ENCODE peak calls at places on chromosomes 3 and 15, in five cellular contexts. One of them, this sample, is unnamed.

GRCh38 chr3:150292891-150293290 is 115.2 kb upstream of the TSC22D2 start:
- DNase-seq in astrocyte: peak; percentile 92
- DNase-seq in AG04450: peak; percentile 78
- DNase-seq in cardiac fibroblast: peak; percentile 63
- DNase-seq in GM12864: no peak
- DNase-seq in this sample: peak; percentile 49

GRCh38 chr15:27222479-27222878 is 251.5 kb downstream of the GABRG3 start:
- DNase-seq in astrocyte: peak; percentile 89
- DNase-seq in cardiac fibroblast: peak; percentile 5
- DNase-seq in AG04450: no peak
- DNase-seq in GM12864: no peak
- DNase-seq in this sample: no peak

GRCh38 chr3:44069276-44069675 is 172.4 kb upstream of the TOPAZ1 start:
- DNase-seq in cardiac fibroblast: no peak
- DNase-seq in GM12864: no peak
- DNase-seq in AG04450: no peak
- DNase-seq in astrocyte: no peak
- DNase-seq in this sample: no peak

GRCh38 chr3:82163907-82164520 is 402.6 kb upstream of the GBE1 start:
- DNase-seq in GM12864: peak; percentile 5
- DNase-seq in cardiac fibroblast: peak; percentile 33
- DNase-seq in AG04450: no peak
- DNase-seq in astrocyte: no peak
- DNase-seq in this sample: peak; percentile 38

GRCh38 chr3:189325454-189325853 is 153.7 kb downstream of the TPRG1 start:
- DNase-seq in cardiac fibroblast: no peak
- DNase-seq in GM12864: no peak
- DNase-seq in AG04450: no peak
- DNase-seq in astrocyte: no peak
- DNase-seq in this sample: no peak

GRCh38 chr3:28376424-28376823 is 27.8 kb upstream of the AZI2 start:
- DNase-seq in GM12864: no peak
- DNase-seq in astrocyte: peak; percentile 39
- DNase-seq in AG04450: peak; percentile 21
- DNase-seq in cardiac fibroblast: peak; percentile 94
- DNase-seq in this sample: peak; percentile 96

GRCh38 chr3:155647988-155648591 is 96.8 kb downstream of the PLCH1 start:
- DNase-seq in AG04450: no peak
- DNase-seq in cardiac fibroblast: no peak
- DNase-seq in GM12864: no peak
- DNase-seq in astrocyte: no peak
- DNase-seq in this sample: no peak

GRCh38 chr3:107432646-107433045 is 55.4 kb downstream of the CCDC54 start:
- DNase-seq in AG04450: no peak
- DNase-seq in cardiac fibroblast: no peak
- DNase-seq in astrocyte: no peak
- DNase-seq in GM12864: no peak
- DNase-seq in this sample: no peak

GRCh38 chr3:71063768-71064287 is 519.7 kb downstream of the FOXP1 start:
- DNase-seq in AG04450: no peak
- DNase-seq in GM12864: no peak
- DNase-seq in cardiac fibroblast: no peak
- DNase-seq in astrocyte: no peak
- DNase-seq in this sample: peak; percentile 57

GRCh38 chr3:196689941-196690660 is 21.9 kb downstream of the CEP19 start:
- DNase-seq in cardiac fibroblast: no peak
- DNase-seq in GM12864: no peak
- DNase-seq in astrocyte: no peak
- DNase-seq in AG04450: no peak
- DNase-seq in this sample: no peak

GRCh38 chr3:196686436-196686835 is 25.6 kb downstream of the CEP19 start:
- DNase-seq in AG04450: no peak
- DNase-seq in astrocyte: no peak
- DNase-seq in GM12864: no peak
- DNase-seq in cardiac fibroblast: peak; percentile 35
- DNase-seq in this sample: peak; percentile 28

GRCh38 chr3:196688349-196688748 is 23.7 kb downstream of the CEP19 start:
- DNase-seq in GM12864: no peak
- DNase-seq in cardiac fibroblast: peak; percentile 99
- DNase-seq in AG04450: peak; percentile 3
- DNase-seq in astrocyte: peak; percentile 10
- DNase-seq in this sample: peak; percentile 99

DNA sequence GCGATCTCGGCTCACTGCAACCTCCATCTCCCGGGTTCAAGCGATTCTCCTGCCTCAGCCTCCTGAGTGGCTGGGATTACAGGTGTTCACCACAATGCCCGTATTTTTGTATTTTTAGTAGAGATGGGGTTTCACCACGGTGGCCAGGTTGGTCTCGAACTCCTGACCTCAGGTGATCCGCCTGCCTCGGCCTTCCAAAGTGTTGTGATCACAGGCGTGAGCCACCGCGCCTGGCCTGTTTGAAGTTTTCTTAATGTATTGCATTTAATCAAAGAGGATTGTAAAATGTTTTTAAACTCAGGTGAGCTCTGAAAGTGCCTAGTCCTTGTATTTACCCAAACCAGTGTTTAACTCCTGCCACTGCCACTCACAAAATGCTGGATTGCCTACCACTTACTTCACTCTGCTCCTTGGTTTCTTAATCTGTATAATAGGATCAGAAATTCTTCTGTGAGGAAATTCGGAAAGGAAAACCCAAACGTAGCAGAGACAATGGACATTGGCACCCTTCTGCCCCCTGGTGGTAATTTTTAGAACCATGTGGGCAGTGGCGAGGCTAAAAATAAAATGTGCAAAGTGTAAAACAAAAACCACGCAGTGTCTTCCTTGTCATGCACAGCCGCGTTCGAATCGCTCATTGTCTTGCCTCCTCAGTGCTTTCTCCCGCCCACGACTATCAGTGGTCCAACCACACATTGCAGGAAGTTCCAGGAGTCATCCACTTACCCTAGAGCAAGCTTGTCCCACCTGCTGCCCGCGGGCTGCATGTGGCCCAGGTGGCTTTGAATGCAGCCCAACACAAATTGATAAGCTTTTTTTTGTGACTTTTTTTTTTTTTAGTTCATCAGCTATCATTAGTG is 27.3 kb downstream of the CEP19 start:
- DNase-seq in cardiac fibroblast: peak; percentile 67
- DNase-seq in astrocyte: peak; percentile 14
- DNase-seq in GM12864: peak; percentile 91
- DNase-seq in AG04450: peak; percentile 7
- DNase-seq in this sample: peak; percentile 75
- H3K4me3 ChIP-seq in cardiac fibroblast: no peak overlapping the region
- H3K4me3 ChIP-seq in astrocyte: no peak overlapping the region
- H3K4me3 ChIP-seq in GM12864: peak overlapping the region; percentile 30
- H3K4me3 ChIP-seq in AG04450: no peak overlapping the region
- H3K4me3 ChIP-seq in this sample: no peak overlapping the region

GRCh38 chr3:124741027-124741426 is 10.8 kb downstream of the UMPS start:
- DNase-seq in cardiac fibroblast: peak; percentile 22
- DNase-seq in GM12864: no peak
- DNase-seq in AG04450: no peak
- DNase-seq in astrocyte: peak; percentile 50
- DNase-seq in this sample: peak; percentile 32
- TF ChIP-seq CTCF in cardiac fibroblast: no peak
- TF ChIP-seq CTCF in GM12864: no peak
- TF ChIP-seq CTCF in AG04450: no peak
- TF ChIP-seq CTCF in astrocyte: no peak
- TF ChIP-seq CTCF in this sample: no peak

DNA sequence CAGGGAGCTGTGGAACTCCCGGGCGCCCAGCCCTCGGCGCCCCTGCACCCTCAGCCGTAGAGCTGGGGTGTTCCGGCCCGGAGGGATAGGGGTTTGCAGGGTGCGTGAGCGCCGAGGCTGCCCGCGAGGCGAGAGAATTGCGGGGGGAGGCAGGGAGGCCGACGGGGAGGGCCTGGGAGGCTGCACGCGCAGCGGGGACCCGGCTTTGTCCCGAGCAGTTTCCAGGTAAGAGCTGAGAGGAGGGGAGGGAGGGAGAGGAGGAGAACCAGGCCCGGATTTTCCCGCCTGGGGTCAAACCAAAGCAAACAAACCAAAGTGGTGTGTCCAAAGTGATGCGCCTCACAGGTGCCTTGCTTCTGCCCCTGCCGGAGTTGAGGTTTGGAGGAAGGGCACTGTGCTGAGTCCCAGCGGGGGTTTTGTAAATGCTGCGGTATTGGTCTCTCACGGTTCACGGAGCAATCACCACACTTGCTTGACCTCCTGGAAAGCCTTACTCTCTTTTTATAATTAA is 146.4 kb downstream of the TJP1 start:
- DNase-seq in astrocyte: no peak
- DNase-seq in AG04450: no peak
- DNase-seq in GM12864: no peak
- DNase-seq in cardiac fibroblast: no peak
- DNase-seq in this sample: no peak
- H3K4me3 ChIP-seq in astrocyte: peak overlapping the region; percentile 55
- H3K4me3 ChIP-seq in AG04450: peak overlapping the region; percentile 64
- H3K4me3 ChIP-seq in GM12864: no peak overlapping the region
- H3K4me3 ChIP-seq in cardiac fibroblast: peak overlapping the region; percentile 56
- H3K4me3 ChIP-seq in this sample: peak overlapping the region; percentile 56

DNA sequence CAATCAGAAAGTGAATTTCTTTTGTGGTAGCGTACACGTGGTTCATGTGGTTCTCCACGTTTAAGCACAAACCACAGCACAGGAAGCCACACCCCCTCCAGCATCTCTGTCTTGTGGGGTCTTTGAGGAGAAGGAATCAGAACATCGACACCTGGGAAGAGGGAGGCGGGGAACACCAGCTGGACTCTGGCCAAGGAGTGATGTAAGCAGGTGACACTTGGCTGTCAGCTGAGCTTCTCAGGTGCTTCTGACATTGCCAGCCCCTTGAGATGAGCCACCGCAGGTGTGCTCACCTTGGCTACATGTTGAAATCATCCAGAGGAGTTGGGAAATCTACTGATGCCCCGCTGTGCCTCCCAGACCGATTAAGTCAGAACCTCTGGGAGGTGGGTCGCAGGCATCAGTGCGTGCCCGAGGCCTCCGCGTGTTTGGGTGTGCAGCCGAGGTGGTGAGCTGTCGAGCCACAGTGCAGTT is 85.0 kb downstream of the FAM81A start:
- DNase-seq in GM12864: no peak
- DNase-seq in AG04450: no peak
- DNase-seq in cardiac fibroblast: no peak
- DNase-seq in astrocyte: no peak
- DNase-seq in this sample: no peak
- TF ChIP-seq CTCF in GM12864: no peak
- TF ChIP-seq CTCF in AG04450: no peak
- TF ChIP-seq CTCF in cardiac fibroblast: no peak
- TF ChIP-seq CTCF in astrocyte: no peak
- TF ChIP-seq CTCF in this sample: no peak

GRCh38 chr15:58627046-58627445 is 122.5 kb downstream of the ADAM10 start:
- DNase-seq in cardiac fibroblast: no peak
- DNase-seq in AG04450: no peak
- DNase-seq in astrocyte: no peak
- DNase-seq in GM12864: no peak
- DNase-seq in this sample: no peak

GRCh38 chr15:58626378-58626777 is 123.1 kb downstream of the ADAM10 start:
- DNase-seq in cardiac fibroblast: no peak
- DNase-seq in AG04450: no peak
- DNase-seq in astrocyte: no peak
- DNase-seq in GM12864: no peak
- DNase-seq in this sample: no peak

GRCh38 chr15:58629625-58630024 is 119.9 kb downstream of the ADAM10 start:
- DNase-seq in AG04450: no peak
- DNase-seq in astrocyte: no peak
- DNase-seq in GM12864: no peak
- DNase-seq in cardiac fibroblast: no peak
- DNase-seq in this sample: no peak

GRCh38 chr15:58627706-58628105 is 121.8 kb downstream of the ADAM10 start:
- DNase-seq in AG04450: no peak
- DNase-seq in astrocyte: no peak
- DNase-seq in GM12864: no peak
- DNase-seq in cardiac fibroblast: peak; percentile 27
- DNase-seq in this sample: peak; percentile 29

GRCh38 chr15:58628206-58629057 is 121.1 kb downstream of the ADAM10 start:
- DNase-seq in cardiac fibroblast: peak; percentile 10
- DNase-seq in GM12864: no peak
- DNase-seq in astrocyte: no peak
- DNase-seq in AG04450: no peak
- DNase-seq in this sample: peak; percentile 9
- H3K4me3 ChIP-seq in cardiac fibroblast: peak overlapping the region; percentile 30
- H3K4me3 ChIP-seq in GM12864: peak overlapping the region; percentile 30
- H3K4me3 ChIP-seq in astrocyte: no peak overlapping the region
- H3K4me3 ChIP-seq in AG04450: peak overlapping the region; percentile 34
- H3K4me3 ChIP-seq in this sample: peak overlapping the region; percentile 31

DNA sequence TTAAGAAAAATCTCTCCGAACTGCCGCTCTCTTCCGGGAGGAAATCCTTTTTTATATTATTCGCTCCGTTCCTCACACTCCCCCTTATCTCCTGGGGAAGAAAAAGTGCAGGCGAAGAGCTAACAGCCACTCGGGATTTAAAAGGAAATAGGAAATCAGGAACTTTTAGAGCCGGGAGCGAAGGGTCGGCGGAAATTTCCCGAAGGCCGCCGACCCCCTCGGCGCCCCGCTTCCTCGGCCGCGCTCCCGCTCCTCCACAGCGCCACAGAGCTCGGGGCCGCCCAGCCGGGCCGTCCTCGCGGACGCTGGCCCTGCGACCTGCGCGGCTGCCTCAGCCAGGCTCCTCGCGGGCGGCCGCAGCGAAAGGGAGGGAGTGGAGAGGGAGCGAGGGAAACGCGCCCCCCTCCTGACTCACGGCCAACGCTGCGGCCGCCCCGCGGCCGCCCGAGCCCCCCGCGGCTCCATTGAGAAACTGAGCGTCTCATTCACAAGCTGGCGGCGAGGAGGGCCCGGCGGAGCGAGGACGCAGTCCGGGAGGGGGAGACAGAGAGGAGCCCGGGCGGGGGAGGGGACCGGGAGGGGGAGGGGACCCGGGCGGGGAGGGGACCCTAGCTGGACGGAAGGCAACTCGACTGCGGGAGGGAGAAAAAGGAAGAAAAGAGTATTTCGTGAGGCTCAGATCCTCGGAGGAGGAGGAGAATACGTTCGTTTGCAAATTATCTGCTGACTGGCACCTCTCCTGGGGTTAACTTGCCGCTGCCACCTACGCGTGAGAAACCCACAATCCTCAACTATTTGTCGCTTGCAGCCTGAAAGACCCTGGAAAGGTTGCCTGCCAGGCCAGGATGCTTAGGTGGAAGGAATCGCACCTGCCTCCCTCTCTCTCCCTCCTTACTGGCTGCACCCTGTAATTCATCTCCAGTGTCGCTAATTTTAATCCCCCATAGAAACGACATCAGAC is at the start of gene PTPN9:
- DNase-seq in GM12864: no peak
- DNase-seq in astrocyte: peak; percentile 68
- DNase-seq in AG04450: peak; percentile 33
- DNase-seq in cardiac fibroblast: peak; percentile 82
- DNase-seq in this sample: peak; percentile 75
- TF ChIP-seq CTCF in GM12864: peak; percentile 47
- TF ChIP-seq CTCF in astrocyte: no peak
- TF ChIP-seq CTCF in AG04450: peak; percentile 38
- TF ChIP-seq CTCF in cardiac fibroblast: peak; percentile 33
- TF ChIP-seq CTCF in this sample: peak; percentile 25

DNA sequence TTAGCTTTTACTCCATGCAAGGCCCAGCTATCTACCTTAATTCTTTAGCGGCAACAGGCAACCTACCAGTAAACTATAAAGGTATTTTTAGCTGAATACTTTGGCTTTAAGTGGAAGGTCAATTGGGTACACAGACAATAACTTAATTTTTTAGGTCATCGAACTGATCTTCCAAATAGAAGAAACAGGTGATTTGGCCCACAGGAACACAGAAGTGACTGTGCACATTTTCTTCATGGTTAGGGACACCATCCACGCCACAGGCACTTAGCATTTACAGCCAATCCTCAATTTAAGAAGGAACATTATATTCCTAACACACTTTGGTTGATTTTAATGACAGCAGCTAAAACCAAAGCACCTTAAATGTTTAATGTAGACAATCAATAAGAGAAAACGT is 1.9 kb downstream of the ARPP19 start:
- DNase-seq in cardiac fibroblast: no peak
- DNase-seq in astrocyte: no peak
- DNase-seq in GM12864: no peak
- DNase-seq in AG04450: no peak
- DNase-seq in this sample: no peak
- H3K4me3 ChIP-seq in cardiac fibroblast: peak overlapping the region; percentile 84
- H3K4me3 ChIP-seq in astrocyte: peak overlapping the region; percentile 93
- H3K4me3 ChIP-seq in GM12864: peak overlapping the region; percentile 64
- H3K4me3 ChIP-seq in AG04450: peak overlapping the region; percentile 28
- H3K4me3 ChIP-seq in this sample: peak overlapping the region; percentile 87